ENCODE peak calls at places on chromosomes 4 and X, in ten cellular contexts. M is body of pancreas, Y is uterus, Z is HepG2, W is A549, T is right lobe of liver, V is adrenal gland, L is ovary, S is IMR-90, A is tibial nerve. E is an unnamed sample.

GRCh38 chr4:82906469-82906868 is 5.9 kb downstream of the THAP9 start:
- DNase-seq in M (no peak), Y (no peak), Z (no peak), W (no peak), T (no peak), V (no peak), L (no peak), S (no peak), A (no peak), E (no peak)

GRCh38 chr4:39232100-39232499 is 49.8 kb downstream of the WDR19 start:
- DNase-seq in M (peak), Y (no peak), Z (no peak), W (no peak), T (peak), V (no peak), L (no peak), S (no peak), A (no peak), E (no peak)

GRCh38 chr4:22485751-22486150 is 30.1 kb downstream of the ADGRA3 start:
- DNase-seq in M (peak), Y (no peak), Z (no peak), W (no peak), T (no peak), V (peak), L (no peak), S (peak), A (no peak), E (no peak)

GRCh38 chrX:77014655-77015377 is 432.4 kb upstream of the FGF16 start:
- DNase-seq in M (peak), Y (no peak), Z (peak), W (no peak), T (no peak), V (no peak), L (no peak), S (no peak), A (no peak), E (no peak)

GRCh38 chr4:99300934-99301333 is 10.1 kb upstream of the ADH1A start:
- DNase-seq in M (peak), Y (peak), Z (peak), W (no peak), T (peak), V (peak), L (peak), S (peak), A (peak), E (peak)

GRCh38 chr4:171751538-171751937 is 61.7 kb upstream of the GALNTL6 start:
- DNase-seq in M (no peak), Y (no peak), Z (no peak), W (no peak), T (no peak), V (no peak), L (no peak), S (no peak), A (no peak), E (no peak)

GRCh38 chr4:110289601-110290100 is 91.2 kb upstream of the ELOVL6 start:
- DNase-seq in M (no peak), Y (no peak), Z (no peak), W (no peak), T (no peak), V (no peak), L (no peak), S (no peak), A (no peak), E (no peak)

GRCh38 chr4:103915224-103915869 is 195.6 kb upstream of the TACR3 start:
- DNase-seq in M (no peak), Y (no peak), Z (peak), W (no peak), T (no peak), V (peak), L (no peak), S (no peak), A (no peak), E (no peak)

GRCh38 chr4:127632420-127633403 is at the start of gene INTU:
- DNase-seq in M (peak), Y (peak), Z (peak), W (peak), T (peak), V (peak), L (peak), S (peak), A (peak), E (peak)

GRCh38 chr4:150976478-150977118 is 38.5 kb downstream of the LRBA start:
- DNase-seq in M (no peak), Y (no peak), Z (peak), W (no peak), T (no peak), V (no peak), L (no peak), S (no peak), A (no peak), E (no peak)

GRCh38 chr4:174222266-174222872 is 61.1 kb downstream of the FBXO8 start:
- DNase-seq in M (no peak), Y (no peak), Z (peak), W (no peak), T (no peak), V (peak), L (no peak), S (peak), A (no peak), E (no peak)

GRCh38 chr4:26083987-26084386 is 170.0 kb downstream of the SMIM20 start:
- DNase-seq in M (no peak), Y (peak), Z (no peak), W (no peak), T (no peak), V (no peak), L (no peak), S (peak), A (no peak), E (no peak)

GRCh38 chrX:7133036-7133412 is 14.5 kb upstream of the STS start:
- DNase-seq in M (no peak), Y (peak), Z (no peak), W (no peak), T (no peak), V (peak), L (no peak), S (peak), A (no peak), E (peak)

GRCh38 chr4:92996533-92996932 is 692.8 kb downstream of the GRID2 start:
- DNase-seq in M (no peak), Y (no peak), Z (no peak), W (no peak), T (no peak), V (no peak), L (no peak), S (no peak), A (no peak), E (no peak)

GRCh38 chr4:8204576-8205227 is 5.6 kb downstream of the SH3TC1 start:
- DNase-seq in M (no peak), Y (no peak), Z (no peak), W (no peak), T (no peak), V (no peak), L (no peak), S (no peak), A (no peak), E (no peak)

GRCh38 chr4:103634236-103634635 is 85.5 kb downstream of the TACR3 start:
- DNase-seq in M (no peak), Y (no peak), Z (no peak), W (no peak), T (no peak), V (no peak), L (no peak), S (no peak), A (no peak), E (no peak)

GRCh38 chr4:121189811-121190210 is 25.7 kb upstream of the TNIP3 start:
- DNase-seq in M (no peak), Y (no peak), Z (no peak), W (no peak), T (no peak), V (no peak), L (no peak), S (no peak), A (no peak), E (no peak)

GRCh38 chr4:26141101-26141830 is 179.5 kb upstream of the RBPJ start:
- DNase-seq in M (no peak), Y (no peak), Z (no peak), W (no peak), T (no peak), V (peak), L (no peak), S (no peak), A (no peak), E (no peak)

GRCh38 chr4:73698217-73698616 is 42.2 kb upstream of the CXCL8 start:
- DNase-seq in M (no peak), Y (no peak), Z (no peak), W (no peak), T (no peak), V (peak), L (no peak), S (peak), A (no peak), E (no peak)

GRCh38 chrX:29666361-29666760 is 549.0 kb upstream of the MAGEB2 start:
- DNase-seq in M (no peak), Y (no peak), Z (no peak), W (no peak), T (no peak), V (no peak), L (no peak), S (peak), A (no peak), E (no peak)

GRCh38 chrX:21738145-21738949 is 19.6 kb downstream of the SMPX start:
- DNase-seq in M (no peak), Y (no peak), Z (no peak), W (no peak), T (no peak), V (no peak), L (no peak), S (no peak), A (no peak), E (no peak)

DNA sequence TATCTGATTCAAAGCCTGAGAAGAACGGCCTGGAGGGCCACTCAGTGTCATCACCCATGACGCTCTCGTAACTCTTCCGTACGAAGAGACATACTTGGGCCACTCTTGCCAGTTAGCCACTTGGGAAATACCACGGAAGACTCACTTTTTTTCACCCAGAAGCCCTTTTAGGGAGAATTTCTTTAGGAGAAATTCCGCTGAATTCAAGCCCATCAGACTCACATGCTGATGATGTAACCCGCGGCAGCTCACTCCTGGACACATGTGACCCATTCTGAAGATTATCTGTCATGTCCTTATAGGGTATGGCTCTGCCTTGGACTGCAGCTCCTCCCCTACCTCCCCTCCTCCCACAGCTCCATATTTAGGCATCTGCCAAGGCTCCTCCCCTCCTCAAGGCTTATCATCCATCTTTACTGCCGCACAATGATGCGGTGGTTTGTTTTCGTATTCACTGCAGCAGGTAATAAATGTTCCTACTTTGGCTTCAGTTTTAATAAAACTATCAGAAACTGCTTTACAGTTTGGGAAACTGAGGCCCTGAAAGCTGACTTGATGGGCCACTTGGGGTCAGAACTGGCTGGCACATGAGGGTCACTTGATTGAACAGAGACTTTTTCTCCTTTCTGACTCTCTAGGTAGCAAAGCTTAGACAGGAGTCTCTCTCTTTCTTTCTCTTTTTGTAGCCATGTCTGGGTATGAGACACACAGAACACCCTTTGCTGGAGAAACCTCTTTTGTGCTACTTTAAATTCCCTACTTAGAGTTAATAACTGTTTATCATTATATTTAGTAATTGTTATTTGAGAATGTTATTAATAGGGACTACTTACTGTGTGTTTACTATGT is 42.1 kb downstream of the RHOH start:
- DNase-seq in M (no peak), Y (no peak), Z (no peak), W (no peak), T (no peak), V (peak), L (no peak), S (no peak), A (no peak), E (no peak)
- TF ChIP-seq POLR2A in M (no peak), Y (no peak), Z (no peak), W (no peak), T (no peak), V (no peak), L (no peak), S (no peak), A (no peak), E (no peak)

GRCh38 chrX:154373340-154374306 is 811 bp downstream of the FLNA start:
- DNase-seq in M (peak), Y (peak), Z (peak), W (peak), T (no peak), V (peak), L (peak), S (peak), A (peak), E (peak)
- H3K4me3 ChIP-seq in M (no peak), Y (peak), Z (peak), W (peak), T (peak), V (no peak), L (peak), S (peak), A (peak), E (peak)

DNA sequence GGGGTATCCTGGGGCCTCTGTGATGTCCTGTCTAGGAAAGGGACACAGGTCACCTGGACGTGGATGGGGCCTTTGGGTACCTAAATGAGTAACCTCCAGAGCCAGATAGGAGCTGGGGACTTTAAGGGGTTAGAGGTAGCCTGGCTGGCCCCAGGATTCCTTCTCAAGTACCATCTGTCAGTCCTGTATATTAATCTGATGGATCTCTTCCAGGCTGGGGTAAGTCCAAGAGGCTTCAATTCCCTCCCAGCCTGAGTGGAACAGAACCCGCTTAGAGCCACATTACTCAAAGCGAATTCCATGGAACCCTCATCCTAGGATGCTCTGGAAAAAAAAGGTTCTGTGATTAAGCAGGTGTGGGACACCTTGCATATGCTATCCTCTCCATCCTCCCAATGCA is 24.8 kb upstream of the MAP3K15 start:
- DNase-seq in M (no peak), Y (no peak), Z (no peak), W (no peak), T (no peak), V (no peak), L (no peak), S (no peak), A (no peak), E (no peak)
- H3K27ac ChIP-seq in M (no peak), Y (no peak), Z (no peak), W (no peak), T (no peak), V (no peak), L (no peak), S (no peak), A (no peak), E (no peak)

DNA sequence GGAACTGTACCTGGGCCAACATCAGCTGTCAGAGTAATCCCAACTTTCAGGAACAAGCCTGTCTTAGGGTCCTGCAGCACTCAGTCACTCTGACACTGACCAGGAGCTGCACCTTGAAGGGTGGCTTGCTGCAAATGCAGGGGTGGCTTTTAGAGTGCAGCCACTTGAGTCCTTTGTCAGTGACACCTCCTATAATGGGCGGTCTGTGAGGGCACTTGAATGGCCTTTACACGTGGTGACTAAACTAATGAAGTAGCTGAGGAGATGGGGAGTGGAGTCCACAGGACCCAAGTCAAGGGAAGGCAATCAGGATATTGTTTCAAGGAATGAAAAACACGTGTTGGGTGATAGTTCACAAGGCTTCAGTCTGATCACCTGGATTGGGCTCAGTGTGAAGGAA is 11.1 kb upstream of the LNX1 start:
- DNase-seq in M (no peak), Y (no peak), Z (no peak), W (no peak), T (no peak), V (no peak), L (no peak), S (no peak), A (no peak), E (no peak)
- TF ChIP-seq POLR2A in M (no peak), Y (no peak), Z (no peak), W (no peak), T (no peak), V (no peak), L (no peak), S (no peak), A (no peak), E (no peak)

DNA sequence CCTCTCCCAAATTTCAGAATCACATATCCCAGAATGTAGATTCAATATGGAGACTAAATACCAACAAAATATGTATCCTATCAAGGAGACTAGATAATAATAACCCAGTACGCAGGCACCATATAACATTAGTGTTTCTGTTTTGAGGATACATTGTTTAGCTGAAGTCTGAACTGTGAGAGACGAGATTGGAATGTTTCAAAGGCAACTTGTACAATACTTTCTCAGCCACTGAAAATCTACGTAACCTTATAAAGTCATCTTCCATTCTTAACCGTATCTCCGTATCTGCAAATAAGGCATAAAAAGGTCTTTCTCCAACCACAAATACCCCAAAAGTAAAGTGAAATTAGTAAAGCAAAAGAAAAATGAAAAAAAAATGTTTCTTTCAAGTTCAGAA is 23.0 kb downstream of the CORIN start:
- DNase-seq in M (no peak), Y (no peak), Z (no peak), W (no peak), T (no peak), V (no peak), L (no peak), S (peak), A (no peak), E (no peak)
- H3K4me3 ChIP-seq in M (no peak), Y (no peak), Z (no peak), W (no peak), T (no peak), V (no peak), L (no peak), S (peak), A (no peak), E (no peak)

GRCh38 chr4:141023051-141023450 is 110.2 kb downstream of the RNF150 start:
- DNase-seq in M (no peak), Y (no peak), Z (no peak), W (no peak), T (no peak), V (no peak), L (no peak), S (no peak), A (no peak), E (no peak)

GRCh38 chr4:141028024-141028529 is 105.2 kb downstream of the RNF150 start:
- DNase-seq in M (no peak), Y (no peak), Z (no peak), W (no peak), T (no peak), V (no peak), L (no peak), S (peak), A (no peak), E (no peak)

GRCh38 chr4:141022221-141022760 is 111.0 kb downstream of the RNF150 start:
- DNase-seq in M (no peak), Y (no peak), Z (no peak), W (no peak), T (no peak), V (no peak), L (no peak), S (no peak), A (no peak), E (no peak)

GRCh38 chr4:141021397-141022194 is 111.7 kb downstream of the RNF150 start:
- DNase-seq in M (no peak), Y (no peak), Z (no peak), W (no peak), T (no peak), V (no peak), L (no peak), S (no peak), A (no peak), E (no peak)

DNA sequence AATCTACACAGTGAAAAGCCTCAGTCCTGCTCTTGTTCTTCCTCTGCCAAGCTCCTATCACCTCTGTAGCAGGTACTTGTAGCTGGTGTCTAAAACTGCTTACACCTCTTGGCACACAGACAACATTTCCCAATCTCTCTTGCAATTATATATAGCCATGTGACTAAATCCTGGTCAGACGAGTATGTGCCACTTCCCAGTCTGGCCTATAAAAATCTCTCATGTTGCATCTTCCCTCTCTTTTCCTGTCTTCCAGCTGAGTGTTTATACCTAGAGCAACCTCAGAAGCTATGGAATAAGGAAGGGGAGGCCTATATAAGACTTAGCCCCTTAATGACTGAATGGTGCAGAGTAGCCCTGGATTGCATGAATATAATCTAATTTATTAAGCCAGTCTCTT is 105.8 kb downstream of the RNF150 start:
- DNase-seq in M (no peak), Y (no peak), Z (no peak), W (no peak), T (no peak), V (no peak), L (no peak), S (peak), A (no peak), E (peak)
- H3K27ac ChIP-seq in M (peak), Y (no peak), Z (no peak), W (no peak), T (no peak), V (no peak), L (no peak), S (no peak), A (no peak), E (peak)

DNA sequence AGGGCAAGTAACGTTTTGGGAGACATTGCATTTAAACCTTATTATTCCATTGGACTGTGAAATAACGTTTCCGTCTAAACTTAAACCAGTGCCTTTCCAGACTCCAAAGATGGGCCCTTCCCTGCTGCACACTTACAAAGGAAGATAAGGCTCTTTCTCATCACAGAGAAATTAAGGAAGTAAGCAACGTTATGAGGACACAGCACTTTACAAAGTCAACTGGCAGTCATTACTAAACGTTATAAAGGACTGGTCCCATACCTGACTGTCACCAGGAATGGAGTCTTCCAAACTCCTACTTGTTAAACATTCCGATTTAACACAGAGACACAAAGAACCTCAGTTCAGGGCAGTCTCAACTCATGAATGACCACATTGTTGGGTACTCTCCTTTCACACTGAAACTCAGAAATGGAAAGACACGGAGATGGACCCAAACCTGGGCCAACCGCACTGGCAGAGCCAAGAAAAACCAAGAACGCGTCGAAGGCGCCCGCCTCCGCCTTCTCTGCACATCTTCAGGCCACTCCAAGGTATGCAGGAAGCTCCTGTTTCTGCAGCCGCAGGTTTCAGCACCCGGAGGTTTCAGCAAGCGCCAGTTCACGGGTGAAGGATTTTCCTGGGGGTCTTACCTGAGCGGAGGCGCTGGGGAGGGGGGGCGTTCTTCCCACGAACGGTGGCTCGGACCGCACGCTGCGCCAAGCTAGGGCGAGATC is 665 bp downstream of the PAPSS1 start:
- DNase-seq in M (peak), Y (no peak), Z (peak), W (no peak), T (no peak), V (peak), L (no peak), S (peak), A (peak), E (no peak)
- TF ChIP-seq POLR2A in M (no peak), Y (no peak), Z (no peak), W (no peak), T (no peak), V (no peak), L (no peak), S (no peak), A (no peak), E (no peak)

E was measured in heart left ventricle.